ENCODE peak calls at places on chromosome 19, in six cellular contexts. K is bronchial epithelial cell, H is endothelial cell, N is H9, I is neural progenitor cell, E is nephron progenitor cell. Y is an unnamed sample.

GRCh38 chr19:42247631-42248199 is 5.3 kb upstream of the GSK3A start:
- DNase-seq in K (no peak), H (no peak), N (no peak), I (no peak), E (no peak), Y (no peak)

GRCh38 chr19:913080-913748 is at the start of gene R3HDM4:
- DNase-seq in K (no peak), H (peak), N (peak), I (peak), E (peak), Y (peak)

GRCh38 chr19:35851213-35852028 is 883 bp downstream of the NPHS1 start:
- DNase-seq in K (no peak), H (no peak), N (peak), I (peak), E (peak), Y (no peak)

GRCh38 chr19:28291874-28292273 is 921.1 kb downstream of the UQCRFS1 start:
- DNase-seq in K (no peak), H (no peak), N (no peak), I (no peak), E (no peak), Y (no peak)

GRCh38 chr19:40348961-40349507 is 539 bp downstream of the PLD3 start:
- DNase-seq in K (peak), H (no peak), N (no peak), I (peak), E (no peak), Y (no peak)

GRCh38 chr19:40776966-40777794 is 867 bp upstream of the RAB4B start:
- DNase-seq in K (peak), H (peak), N (peak), I (peak), E (peak), Y (peak)

GRCh38 chr19:38635483-38636399 is 11.7 kb upstream of the ACTN4 start:
- DNase-seq in K (no peak), H (no peak), N (no peak), I (no peak), E (no peak), Y (no peak)

GRCh38 chr19:42403586-42403985 is 13.5 kb upstream of the CNFN start:
- DNase-seq in K (no peak), H (no peak), N (no peak), I (no peak), E (no peak), Y (no peak)

GRCh38 chr19:54248016-54248601 is 5.5 kb upstream of the LILRA6 start:
- DNase-seq in K (no peak), H (no peak), N (no peak), I (no peak), E (no peak), Y (peak)

GRCh38 chr19:46745521-46746280 is at the start of gene FKRP:
- DNase-seq in K (no peak), H (peak), N (no peak), I (peak), E (peak), Y (peak)

GRCh38 chr19:4343056-4343844 is at the start of gene MPND:
- DNase-seq in K (peak), H (peak), N (peak), I (peak), E (peak), Y (peak)

GRCh38 chr19:531753-532571 is at the start of gene CDC34:
- DNase-seq in K (no peak), H (no peak), N (no peak), I (peak), E (peak), Y (peak)

GRCh38 chr19:38693380-38694223 is 46.2 kb downstream of the ACTN4 start:
- DNase-seq in K (peak), H (no peak), N (peak), I (peak), E (peak), Y (peak)

GRCh38 chr19:6056801-6057650 is 53.3 kb downstream of the RFX2 start:
- DNase-seq in K (peak), H (peak), N (peak), I (no peak), E (no peak), Y (no peak)

GRCh38 chr19:4552546-4552819 is 7.0 kb downstream of the SEMA6B start:
- DNase-seq in K (no peak), H (no peak), N (no peak), I (no peak), E (no peak), Y (no peak)

GRCh38 chr19:10773969-10774368 is 56.1 kb downstream of the DNM2 start:
- DNase-seq in K (peak), H (no peak), N (no peak), I (no peak), E (no peak), Y (no peak)

GRCh38 chr19:40584007-40584406 is 7.3 kb downstream of the SHKBP1 start:
- DNase-seq in K (peak), H (no peak), N (no peak), I (no peak), E (no peak), Y (no peak)

GRCh38 chr19:46784262-46785053 is 3.9 kb downstream of the SLC1A5 start:
- DNase-seq in K (peak), H (peak), N (peak), I (peak), E (peak), Y (peak)

GRCh38 chr19:55152017-55152416 is 3.0 kb upstream of the TNNT1 start:
- DNase-seq in K (no peak), H (no peak), N (no peak), I (no peak), E (no peak), Y (no peak)

GRCh38 chr19:44576843-44577565 is 36.4 kb upstream of the IGSF23 start:
- DNase-seq in K (peak), H (peak), N (peak), I (peak), E (no peak), Y (peak)

GRCh38 chr19:55179570-55180484 is at the start of gene SYT5:
- DNase-seq in K (no peak), H (peak), N (peak), I (peak), E (peak), Y (peak)

GRCh38 chr19:2974342-2974932 is 2.9 kb upstream of the TLE6 start:
- DNase-seq in K (no peak), H (no peak), N (no peak), I (peak), E (no peak), Y (no peak)

GRCh38 chr19:16441661-16442071 is 30.1 kb downstream of the EPS15L1 start:
- DNase-seq in K (no peak), H (peak), N (peak), I (peak), E (peak), Y (no peak)

GRCh38 chr19:36152886-36153525 is 759 bp upstream of the COX7A1 start:
- DNase-seq in K (no peak), H (no peak), N (no peak), I (no peak), E (no peak), Y (no peak)

GRCh38 chr19:13238891-13239534 is 88.8 kb downstream of the IER2 start:
- DNase-seq in K (no peak), H (no peak), N (no peak), I (no peak), E (no peak), Y (no peak)

GRCh38 chr19:14333101-14333871 is 48.0 kb upstream of the ADGRE5 start:
- DNase-seq in K (no peak), H (peak), N (peak), I (peak), E (peak), Y (peak)

GRCh38 chr19:16737909-16738308 is 18.3 kb downstream of the NWD1 start:
- DNase-seq in K (peak), H (no peak), N (no peak), I (no peak), E (no peak), Y (no peak)

GRCh38 chr19:1062387-1063029 is 4.5 kb upstream of the ARHGAP45 start:
- DNase-seq in K (no peak), H (no peak), N (peak), I (no peak), E (peak), Y (peak)

GRCh38 chr19:14516746-14517438 is 1.3 kb downstream of the DNAJB1 start:
- DNase-seq in K (no peak), H (no peak), N (no peak), I (no peak), E (no peak), Y (no peak)

GRCh38 chr19:40254714-40255418 is 28.4 kb upstream of the CCNP start:
- DNase-seq in K (no peak), H (no peak), N (no peak), I (no peak), E (no peak), Y (no peak)

GRCh38 chr19:35031072-35031881 is 1.0 kb downstream of the SCN1B start:
- DNase-seq in K (no peak), H (no peak), N (peak), I (peak), E (peak), Y (no peak)

GRCh38 chr19:53808710-53809125 is 15.4 kb downstream of the NLRP12 start:
- DNase-seq in K (peak), H (peak), N (peak), I (peak), E (no peak), Y (no peak)

GRCh38 chr19:13987101-13987890 is 18.8 kb downstream of the RFX1 start:
- DNase-seq in K (no peak), H (no peak), N (no peak), I (no peak), E (peak), Y (no peak)

GRCh38 chr19:15640904-15641597 is 354 bp downstream of the CYP4F3 start:
- DNase-seq in K (peak), H (no peak), N (no peak), I (no peak), E (no peak), Y (no peak)

GRCh38 chr19:48152552-48152951 is 17.6 kb downstream of the LIG1 start:
- DNase-seq in K (peak), H (peak), N (peak), I (peak), E (peak), Y (peak)

GRCh38 chr19:47151627-47152026 is 21.0 kb downstream of the SAE1 start:
- DNase-seq in K (no peak), H (no peak), N (no peak), I (no peak), E (no peak), Y (no peak)

GRCh38 chr19:41877916-41878905 is 1.1 kb downstream of the CD79A start:
- DNase-seq in K (no peak), H (no peak), N (no peak), I (no peak), E (no peak), Y (peak)

GRCh38 chr19:29525901-29526729 is at the start of gene VSTM2B:
- DNase-seq in K (no peak), H (peak), N (no peak), I (peak), E (peak), Y (no peak)

GRCh38 chr19:29528946-29529645 is 3.3 kb downstream of the VSTM2B start:
- DNase-seq in K (no peak), H (peak), N (peak), I (peak), E (no peak), Y (no peak)

GRCh38 chr19:29526730-29527499 is 1.1 kb downstream of the VSTM2B start:
- DNase-seq in K (no peak), H (peak), N (peak), I (peak), E (peak), Y (peak)

GRCh38 chr19:29528350-29528945 is 2.7 kb downstream of the VSTM2B start:
- DNase-seq in K (peak), H (peak), N (peak), I (peak), E (peak), Y (peak)

DNA sequence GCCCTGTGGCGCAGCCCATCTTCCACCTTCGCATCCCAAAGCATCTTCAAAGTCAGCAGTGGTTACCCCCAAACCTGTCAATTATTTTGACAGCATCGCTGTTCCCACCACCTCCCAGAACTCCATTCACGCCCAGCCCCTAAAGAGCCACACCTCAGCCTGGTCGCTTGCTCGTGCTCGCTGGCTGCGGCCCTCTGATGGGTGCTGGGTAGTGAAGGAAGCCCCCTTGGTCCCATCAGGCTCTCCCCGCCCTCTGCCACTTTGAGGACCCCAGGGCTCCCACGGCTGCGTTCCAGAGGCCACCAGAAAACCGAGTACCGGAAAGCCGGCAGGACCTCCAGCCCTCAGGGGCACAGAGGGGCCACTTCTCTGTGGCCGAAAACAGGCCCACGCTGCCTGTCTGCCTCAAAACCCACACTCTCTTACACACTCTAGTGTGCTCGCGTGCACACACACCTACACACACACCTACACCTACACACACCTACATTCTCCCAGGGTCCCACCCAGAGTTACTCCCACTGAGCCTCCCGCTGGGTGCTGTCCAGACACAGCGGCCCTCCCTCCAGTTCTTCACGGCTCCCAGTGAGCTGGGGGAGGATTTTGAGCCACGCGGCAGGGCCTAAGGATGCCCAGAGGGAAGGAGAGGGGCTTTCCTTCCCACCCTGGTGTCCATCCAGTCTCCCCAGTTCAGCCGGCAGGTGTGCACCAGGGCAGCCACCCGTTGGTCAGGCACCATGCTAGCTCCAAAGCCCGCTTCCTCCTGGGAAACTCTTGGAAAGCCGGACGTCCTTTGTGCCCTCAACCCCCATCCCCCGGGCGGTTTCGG is 1.9 kb downstream of the VSTM2B start:
- DNase-seq in K (no peak), H (no peak), N (no peak), I (no peak), E (no peak), Y (no peak)
- TF ChIP-seq CTCF in K (no peak), H (no peak), N (peak), I (peak), E (peak), Y (peak)

GRCh38 chr19:50460161-50460765 is 16.0 kb upstream of the EMC10 start:
- DNase-seq in K (no peak), H (no peak), N (no peak), I (no peak), E (no peak), Y (peak)
- TF ChIP-seq CTCF in K (no peak), H (no peak), N (peak), I (no peak), E (no peak), Y (no peak)

DNA sequence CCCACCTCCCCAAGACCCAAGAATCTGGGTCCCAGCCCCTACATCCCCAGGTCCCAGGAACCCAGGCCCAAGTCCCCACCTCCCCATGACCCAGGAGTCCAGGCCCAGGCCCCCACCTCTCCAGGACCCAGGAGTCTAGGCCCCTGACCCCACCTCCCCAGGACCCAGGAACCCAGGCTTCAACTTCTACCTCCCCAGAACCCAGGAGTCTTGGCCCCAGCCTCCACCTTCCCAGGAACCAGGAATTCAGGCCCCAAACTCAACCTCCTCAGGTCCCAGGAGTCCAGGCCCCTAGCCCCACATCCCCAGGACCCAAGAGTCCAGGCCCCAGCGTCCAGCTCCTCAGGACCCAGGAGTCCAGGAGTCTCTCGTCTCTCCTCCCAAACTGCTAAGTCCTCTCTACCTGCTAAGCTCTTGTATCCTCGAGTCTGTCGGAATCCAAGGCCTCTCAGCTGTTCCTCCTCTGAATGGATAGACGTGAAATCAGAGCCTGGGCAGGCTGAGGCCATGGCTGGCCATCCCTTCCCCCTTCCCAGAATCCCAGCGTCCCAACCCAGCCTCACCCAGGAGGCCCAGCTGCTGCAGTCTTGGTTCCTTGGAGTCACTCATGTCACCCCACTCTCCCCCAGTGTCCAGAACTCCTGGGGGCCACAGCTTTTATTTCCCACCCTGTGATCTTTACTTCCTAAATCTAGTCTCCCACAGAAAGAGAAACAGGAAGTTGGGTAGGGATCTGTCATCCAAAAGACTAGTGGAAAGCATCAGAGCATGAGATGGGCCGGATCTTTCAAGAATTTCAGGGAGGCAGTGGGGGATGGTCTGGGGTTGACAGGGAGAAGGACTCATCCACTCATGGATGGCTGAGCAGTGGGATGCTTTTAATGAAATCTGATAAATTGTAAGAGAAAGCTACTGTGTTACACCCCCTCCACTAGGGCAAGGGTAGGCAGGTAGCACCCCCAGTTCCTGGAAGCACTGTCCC is at the start of gene CD209:
- DNase-seq in K (no peak), H (no peak), N (no peak), I (no peak), E (no peak), Y (no peak)
- TF ChIP-seq CTCF in K (no peak), H (no peak), N (no peak), I (no peak), E (no peak), Y (no peak)

GRCh38 chr19:19628499-19629134 is 597 bp upstream of the LPAR2 start:
- DNase-seq in K (peak), H (peak), N (peak), I (peak), E (peak), Y (peak)

GRCh38 chr19:19630062-19630414 is 2.0 kb upstream of the LPAR2 start:
- DNase-seq in K (no peak), H (no peak), N (no peak), I (no peak), E (no peak), Y (no peak)

GRCh38 chr19:19627442-19627715 is 641 bp downstream of the LPAR2 start:
- DNase-seq in K (no peak), H (no peak), N (no peak), I (no peak), E (no peak), Y (no peak)

GRCh38 chr19:19626516-19627441 is 1.2 kb downstream of the LPAR2 start:
- DNase-seq in K (no peak), H (no peak), N (no peak), I (peak), E (no peak), Y (no peak)

GRCh38 chr19:19627716-19628498 is at the start of gene LPAR2:
- DNase-seq in K (no peak), H (peak), N (peak), I (peak), E (peak), Y (peak)
- TF ChIP-seq CTCF in K (no peak), H (peak), N (no peak), I (peak), E (no peak), Y (no peak)

DNA sequence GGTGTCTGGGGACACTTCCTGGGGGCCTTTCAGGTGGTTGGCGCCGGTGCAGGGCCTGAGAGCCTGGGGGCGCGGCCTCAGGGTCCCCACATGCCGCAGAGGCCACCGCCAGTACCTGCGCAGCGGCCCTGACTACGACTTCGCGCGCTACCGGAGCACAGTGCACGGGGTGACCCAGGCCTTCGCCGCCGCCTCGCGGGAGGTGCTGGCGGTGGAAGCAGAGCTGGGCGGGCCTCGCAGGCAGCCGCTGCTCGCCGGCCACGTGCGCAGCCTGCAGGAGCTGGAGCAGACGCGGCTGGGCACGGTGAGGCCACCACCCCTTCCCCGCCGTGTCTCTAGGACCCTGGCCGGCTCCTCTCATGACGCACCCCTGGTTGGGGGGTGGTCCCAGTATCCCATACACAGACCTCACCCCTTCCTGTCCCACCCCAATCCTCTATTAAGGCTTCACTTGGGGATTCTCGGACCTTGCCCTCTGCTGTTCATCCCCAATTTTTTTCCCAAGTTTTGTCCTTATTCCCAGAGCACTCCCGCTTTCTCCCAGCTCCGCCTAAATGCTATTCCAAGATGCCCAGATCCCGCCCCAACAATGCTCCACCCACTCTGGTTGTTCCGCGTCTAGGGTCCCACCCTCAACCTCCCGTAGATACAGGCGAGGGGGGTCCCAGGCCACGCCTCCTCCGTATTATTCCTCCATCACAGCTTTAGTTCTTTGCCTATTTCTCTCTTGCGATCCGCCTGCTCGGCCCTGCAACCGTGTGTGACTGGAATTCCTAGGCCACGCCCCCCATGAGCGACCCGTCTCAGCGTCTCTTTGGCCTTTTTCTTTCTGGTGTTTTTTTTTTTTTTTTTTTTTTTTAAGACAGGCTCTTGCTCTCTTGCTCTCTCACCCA is 1.0 kb downstream of the REX1BD start:
- DNase-seq in K (peak), H (peak), N (peak), I (peak), E (peak), Y (peak)
- TF ChIP-seq CTCF in K (peak), H (no peak), N (no peak), I (peak), E (no peak), Y (peak)

GRCh38 chr19:19078801-19079200 is 15.0 kb downstream of the SLC25A42 start:
- DNase-seq in K (no peak), H (no peak), N (no peak), I (no peak), E (no peak), Y (no peak)
- TF ChIP-seq CTCF in K (no peak), H (no peak), N (no peak), I (no peak), E (no peak), Y (no peak)